ENCODE peak calls at places on chromosome 12, in six cellular contexts. One of them, this sample, is unnamed.

GRCh38 chr12:15527201-15527782 is 205.0 kb downstream of the PTPRO start:
- DNase-seq in left cardiac atrium: peak; percentile 19
- DNase-seq in naive thymus-derived CD4-positive, alpha-beta T cell: no peak
- DNase-seq in activated CD8-positive, alpha-beta memory T cell treated with anti-CD3 and anti-CD28 coated beads for 48 hours: no peak
- DNase-seq in HEK293T: no peak
- DNase-seq in SHP77: no peak
- DNase-seq in this sample: peak; percentile 35

GRCh38 chr12:124758266-124759200 is 105.1 kb downstream of the SCARB1 start:
- DNase-seq in left cardiac atrium: no peak
- DNase-seq in naive thymus-derived CD4-positive, alpha-beta T cell: no peak
- DNase-seq in activated CD8-positive, alpha-beta memory T cell treated with anti-CD3 and anti-CD28 coated beads for 48 hours: no peak
- DNase-seq in HEK293T: no peak
- DNase-seq in SHP77: no peak
- DNase-seq in this sample: no peak

GRCh38 chr12:69007858-69008314 is 74.9 kb upstream of the CPM start:
- DNase-seq in left cardiac atrium: no peak
- DNase-seq in naive thymus-derived CD4-positive, alpha-beta T cell: no peak
- DNase-seq in activated CD8-positive, alpha-beta memory T cell treated with anti-CD3 and anti-CD28 coated beads for 48 hours: no peak
- DNase-seq in HEK293T: no peak
- DNase-seq in SHP77: peak; percentile 7
- DNase-seq in this sample: no peak

GRCh38 chr12:64739778-64740177 is 19.4 kb downstream of the GNS start:
- DNase-seq in left cardiac atrium: no peak
- DNase-seq in naive thymus-derived CD4-positive, alpha-beta T cell: no peak
- DNase-seq in activated CD8-positive, alpha-beta memory T cell treated with anti-CD3 and anti-CD28 coated beads for 48 hours: no peak
- DNase-seq in HEK293T: no peak
- DNase-seq in SHP77: no peak
- DNase-seq in this sample: peak; percentile 16

GRCh38 chr12:26369588-26369987 is 174.2 kb downstream of the SSPN start:
- DNase-seq in left cardiac atrium: no peak
- DNase-seq in naive thymus-derived CD4-positive, alpha-beta T cell: no peak
- DNase-seq in activated CD8-positive, alpha-beta memory T cell treated with anti-CD3 and anti-CD28 coated beads for 48 hours: no peak
- DNase-seq in HEK293T: no peak
- DNase-seq in SHP77: no peak
- DNase-seq in this sample: no peak

GRCh38 chr12:84508325-84508861 is 404.2 kb downstream of the SLC6A15 start:
- DNase-seq in left cardiac atrium: peak; percentile 23
- DNase-seq in naive thymus-derived CD4-positive, alpha-beta T cell: no peak
- DNase-seq in activated CD8-positive, alpha-beta memory T cell treated with anti-CD3 and anti-CD28 coated beads for 48 hours: no peak
- DNase-seq in HEK293T: peak; percentile 38
- DNase-seq in SHP77: peak; percentile 48
- DNase-seq in this sample: peak; percentile 51

GRCh38 chr12:49864817-49865090 is 21.8 kb upstream of the BCDIN3D start:
- DNase-seq in left cardiac atrium: no peak
- DNase-seq in naive thymus-derived CD4-positive, alpha-beta T cell: no peak
- DNase-seq in activated CD8-positive, alpha-beta memory T cell treated with anti-CD3 and anti-CD28 coated beads for 48 hours: no peak
- DNase-seq in HEK293T: no peak
- DNase-seq in SHP77: no peak
- DNase-seq in this sample: no peak

GRCh38 chr12:1587927-1588573 is 6.3 kb downstream of the FBXL14 start:
- DNase-seq in left cardiac atrium: no peak
- DNase-seq in naive thymus-derived CD4-positive, alpha-beta T cell: no peak
- DNase-seq in activated CD8-positive, alpha-beta memory T cell treated with anti-CD3 and anti-CD28 coated beads for 48 hours: no peak
- DNase-seq in HEK293T: no peak
- DNase-seq in SHP77: no peak
- DNase-seq in this sample: no peak

GRCh38 chr12:12818693-12819092 is 5.5 kb downstream of the DDX47 start:
- DNase-seq in left cardiac atrium: no peak
- DNase-seq in naive thymus-derived CD4-positive, alpha-beta T cell: no peak
- DNase-seq in activated CD8-positive, alpha-beta memory T cell treated with anti-CD3 and anti-CD28 coated beads for 48 hours: no peak
- DNase-seq in HEK293T: no peak
- DNase-seq in SHP77: no peak
- DNase-seq in this sample: no peak

GRCh38 chr12:5391638-5392037 is 40.3 kb upstream of the NTF3 start:
- DNase-seq in left cardiac atrium: no peak
- DNase-seq in naive thymus-derived CD4-positive, alpha-beta T cell: no peak
- DNase-seq in activated CD8-positive, alpha-beta memory T cell treated with anti-CD3 and anti-CD28 coated beads for 48 hours: no peak
- DNase-seq in HEK293T: no peak
- DNase-seq in SHP77: no peak
- DNase-seq in this sample: no peak

GRCh38 chr12:90883456-90883855 is 71.5 kb downstream of the CCER1 start:
- DNase-seq in left cardiac atrium: no peak
- DNase-seq in naive thymus-derived CD4-positive, alpha-beta T cell: no peak
- DNase-seq in activated CD8-positive, alpha-beta memory T cell treated with anti-CD3 and anti-CD28 coated beads for 48 hours: no peak
- DNase-seq in HEK293T: no peak
- DNase-seq in SHP77: no peak
- DNase-seq in this sample: no peak

GRCh38 chr12:9674226-9674590 is 4.7 kb downstream of the CLEC2D start:
- DNase-seq in left cardiac atrium: no peak
- DNase-seq in naive thymus-derived CD4-positive, alpha-beta T cell: no peak
- DNase-seq in activated CD8-positive, alpha-beta memory T cell treated with anti-CD3 and anti-CD28 coated beads for 48 hours: no peak
- DNase-seq in HEK293T: no peak
- DNase-seq in SHP77: no peak
- DNase-seq in this sample: no peak

GRCh38 chr12:5546616-5547015 is 114.7 kb downstream of the NTF3 start:
- DNase-seq in left cardiac atrium: no peak
- DNase-seq in naive thymus-derived CD4-positive, alpha-beta T cell: no peak
- DNase-seq in activated CD8-positive, alpha-beta memory T cell treated with anti-CD3 and anti-CD28 coated beads for 48 hours: no peak
- DNase-seq in HEK293T: no peak
- DNase-seq in SHP77: no peak
- DNase-seq in this sample: no peak

GRCh38 chr12:107670999-107671643 is 14.5 kb upstream of the PWP1 start:
- DNase-seq in left cardiac atrium: no peak
- DNase-seq in naive thymus-derived CD4-positive, alpha-beta T cell: no peak
- DNase-seq in activated CD8-positive, alpha-beta memory T cell treated with anti-CD3 and anti-CD28 coated beads for 48 hours: no peak
- DNase-seq in HEK293T: peak; percentile 65
- DNase-seq in SHP77: no peak
- DNase-seq in this sample: no peak

GRCh38 chr12:78095623-78096022 is 264.9 kb downstream of the NAV3 start:
- DNase-seq in left cardiac atrium: no peak
- DNase-seq in naive thymus-derived CD4-positive, alpha-beta T cell: no peak
- DNase-seq in activated CD8-positive, alpha-beta memory T cell treated with anti-CD3 and anti-CD28 coated beads for 48 hours: no peak
- DNase-seq in HEK293T: no peak
- DNase-seq in SHP77: no peak
- DNase-seq in this sample: no peak

GRCh38 chr12:40446385-40446784 is 221.6 kb downstream of the LRRK2 start:
- DNase-seq in left cardiac atrium: no peak
- DNase-seq in naive thymus-derived CD4-positive, alpha-beta T cell: no peak
- DNase-seq in activated CD8-positive, alpha-beta memory T cell treated with anti-CD3 and anti-CD28 coated beads for 48 hours: no peak
- DNase-seq in HEK293T: peak; percentile 22
- DNase-seq in SHP77: no peak
- DNase-seq in this sample: peak; percentile 21

GRCh38 chr12:11894890-11895289 is 175.8 kb upstream of the BCL2L14 start:
- DNase-seq in left cardiac atrium: no peak
- DNase-seq in naive thymus-derived CD4-positive, alpha-beta T cell: no peak
- DNase-seq in activated CD8-positive, alpha-beta memory T cell treated with anti-CD3 and anti-CD28 coated beads for 48 hours: no peak
- DNase-seq in HEK293T: no peak
- DNase-seq in SHP77: no peak
- DNase-seq in this sample: no peak

GRCh38 chr12:115964214-115964613 is 313.3 kb downstream of the MED13L start:
- DNase-seq in left cardiac atrium: no peak
- DNase-seq in naive thymus-derived CD4-positive, alpha-beta T cell: no peak
- DNase-seq in activated CD8-positive, alpha-beta memory T cell treated with anti-CD3 and anti-CD28 coated beads for 48 hours: no peak
- DNase-seq in HEK293T: no peak
- DNase-seq in SHP77: no peak
- DNase-seq in this sample: no peak

GRCh38 chr12:96878704-96879103 is 28.4 kb upstream of the NEDD1 start:
- DNase-seq in left cardiac atrium: no peak
- DNase-seq in naive thymus-derived CD4-positive, alpha-beta T cell: no peak
- DNase-seq in activated CD8-positive, alpha-beta memory T cell treated with anti-CD3 and anti-CD28 coated beads for 48 hours: no peak
- DNase-seq in HEK293T: no peak
- DNase-seq in SHP77: no peak
- DNase-seq in this sample: no peak

GRCh38 chr12:13293086-13293485 is 96.6 kb downstream of the EMP1 start:
- DNase-seq in left cardiac atrium: no peak
- DNase-seq in naive thymus-derived CD4-positive, alpha-beta T cell: no peak
- DNase-seq in activated CD8-positive, alpha-beta memory T cell treated with anti-CD3 and anti-CD28 coated beads for 48 hours: no peak
- DNase-seq in HEK293T: no peak
- DNase-seq in SHP77: no peak
- DNase-seq in this sample: no peak

GRCh38 chr12:90854136-90854689 is 100.8 kb downstream of the CCER1 start:
- DNase-seq in left cardiac atrium: no peak
- DNase-seq in naive thymus-derived CD4-positive, alpha-beta T cell: no peak
- DNase-seq in activated CD8-positive, alpha-beta memory T cell treated with anti-CD3 and anti-CD28 coated beads for 48 hours: no peak
- DNase-seq in HEK293T: peak; percentile 33
- DNase-seq in SHP77: peak; percentile 26
- DNase-seq in this sample: peak; percentile 69

GRCh38 chr12:124531281-124531745 is 36.1 kb downstream of the NCOR2 start:
- DNase-seq in left cardiac atrium: no peak
- DNase-seq in naive thymus-derived CD4-positive, alpha-beta T cell: no peak
- DNase-seq in activated CD8-positive, alpha-beta memory T cell treated with anti-CD3 and anti-CD28 coated beads for 48 hours: no peak
- DNase-seq in HEK293T: no peak
- DNase-seq in SHP77: no peak
- DNase-seq in this sample: no peak

GRCh38 chr12:55019784-55020183 is at the start of gene NEUROD4:
- DNase-seq in left cardiac atrium: peak; percentile 52
- DNase-seq in naive thymus-derived CD4-positive, alpha-beta T cell: no peak
- DNase-seq in activated CD8-positive, alpha-beta memory T cell treated with anti-CD3 and anti-CD28 coated beads for 48 hours: no peak
- DNase-seq in HEK293T: peak; percentile 71
- DNase-seq in SHP77: peak; percentile 2
- DNase-seq in this sample: peak; percentile 2

GRCh38 chr12:123151679-123152454 is 977 bp upstream of the PITPNM2 start:
- DNase-seq in left cardiac atrium: no peak
- DNase-seq in naive thymus-derived CD4-positive, alpha-beta T cell: no peak
- DNase-seq in activated CD8-positive, alpha-beta memory T cell treated with anti-CD3 and anti-CD28 coated beads for 48 hours: no peak
- DNase-seq in HEK293T: no peak
- DNase-seq in SHP77: peak; percentile 26
- DNase-seq in this sample: no peak

GRCh38 chr12:1583421-1584078 is 10.8 kb downstream of the FBXL14 start:
- DNase-seq in left cardiac atrium: peak; percentile 60
- DNase-seq in naive thymus-derived CD4-positive, alpha-beta T cell: no peak
- DNase-seq in activated CD8-positive, alpha-beta memory T cell treated with anti-CD3 and anti-CD28 coated beads for 48 hours: no peak
- DNase-seq in HEK293T: peak; percentile 70
- DNase-seq in SHP77: no peak
- DNase-seq in this sample: peak; percentile 84

GRCh38 chr12:11718768-11719253 is 69.3 kb downstream of the ETV6 start:
- DNase-seq in left cardiac atrium: no peak
- DNase-seq in naive thymus-derived CD4-positive, alpha-beta T cell: no peak
- DNase-seq in activated CD8-positive, alpha-beta memory T cell treated with anti-CD3 and anti-CD28 coated beads for 48 hours: no peak
- DNase-seq in HEK293T: peak; percentile 28
- DNase-seq in SHP77: no peak
- DNase-seq in this sample: no peak

GRCh38 chr12:99339663-99340062 is 307.9 kb upstream of the GARIN6 start:
- DNase-seq in left cardiac atrium: no peak
- DNase-seq in naive thymus-derived CD4-positive, alpha-beta T cell: no peak
- DNase-seq in activated CD8-positive, alpha-beta memory T cell treated with anti-CD3 and anti-CD28 coated beads for 48 hours: no peak
- DNase-seq in HEK293T: no peak
- DNase-seq in SHP77: no peak
- DNase-seq in this sample: no peak

GRCh38 chr12:122336015-122336946 is 70.0 kb upstream of the VPS33A start:
- DNase-seq in left cardiac atrium: no peak
- DNase-seq in naive thymus-derived CD4-positive, alpha-beta T cell: peak; percentile 22
- DNase-seq in activated CD8-positive, alpha-beta memory T cell treated with anti-CD3 and anti-CD28 coated beads for 48 hours: no peak
- DNase-seq in HEK293T: peak; percentile 58
- DNase-seq in SHP77: no peak
- DNase-seq in this sample: peak; percentile 54

GRCh38 chr12:130815028-130815741 is 23.9 kb downstream of the STX2 start:
- DNase-seq in left cardiac atrium: no peak
- DNase-seq in naive thymus-derived CD4-positive, alpha-beta T cell: no peak
- DNase-seq in activated CD8-positive, alpha-beta memory T cell treated with anti-CD3 and anti-CD28 coated beads for 48 hours: no peak
- DNase-seq in HEK293T: no peak
- DNase-seq in SHP77: no peak
- DNase-seq in this sample: no peak

GRCh38 chr12:122282066-122282465 is 15.8 kb upstream of the VPS33A start:
- DNase-seq in left cardiac atrium: no peak
- DNase-seq in naive thymus-derived CD4-positive, alpha-beta T cell: no peak
- DNase-seq in activated CD8-positive, alpha-beta memory T cell treated with anti-CD3 and anti-CD28 coated beads for 48 hours: no peak
- DNase-seq in HEK293T: no peak
- DNase-seq in SHP77: no peak
- DNase-seq in this sample: no peak

GRCh38 chr12:121581681-121582439 is 1.0 kb upstream of the KDM2B start:
- DNase-seq in left cardiac atrium: no peak
- DNase-seq in naive thymus-derived CD4-positive, alpha-beta T cell: no peak
- DNase-seq in activated CD8-positive, alpha-beta memory T cell treated with anti-CD3 and anti-CD28 coated beads for 48 hours: no peak
- DNase-seq in HEK293T: no peak
- DNase-seq in SHP77: no peak
- DNase-seq in this sample: no peak

GRCh38 chr12:66637693-66638301 is 41.1 kb downstream of the GRIP1 start:
- DNase-seq in left cardiac atrium: no peak
- DNase-seq in naive thymus-derived CD4-positive, alpha-beta T cell: no peak
- DNase-seq in activated CD8-positive, alpha-beta memory T cell treated with anti-CD3 and anti-CD28 coated beads for 48 hours: no peak
- DNase-seq in HEK293T: no peak
- DNase-seq in SHP77: no peak
- DNase-seq in this sample: no peak

GRCh38 chr12:132429122-132429931 is 60.6 kb upstream of the FBRSL1 start:
- DNase-seq in left cardiac atrium: no peak
- DNase-seq in naive thymus-derived CD4-positive, alpha-beta T cell: no peak
- DNase-seq in activated CD8-positive, alpha-beta memory T cell treated with anti-CD3 and anti-CD28 coated beads for 48 hours: no peak
- DNase-seq in HEK293T: no peak
- DNase-seq in SHP77: peak; percentile 84
- DNase-seq in this sample: no peak